ENCODE peak calls at places on chromosomes 13 and 19, in seven cellular contexts. L is MM.1S; P is neural progenitor cell; M is upper lobe of left lung; H is trophoblast cell; V is CD8-positive, alpha-beta T cell; U is mammary epithelial cell. E is an unnamed sample. For H3K36me3 and H3K9me3, the result is how much of the 10 kb centered on the place peaks cover.

GRCh38 chr13:109271991-109272454 is 514.4 kb downstream of the IRS2 start:
- DNase-seq in M (no peak), L (no peak), U (peak), H (peak), V (no peak), P (peak), E (no peak)

GRCh38 chr19:13692096-13692495 is 72.2 kb upstream of the MRI1 start:
- DNase-seq in V (no peak), L (no peak), M (no peak), U (peak), H (no peak), P (no peak), E (peak)

GRCh38 chr13:45521292-45521691 is 56.6 kb downstream of the COG3 start:
- DNase-seq in H (no peak), U (peak), V (no peak), M (no peak), P (no peak), L (no peak), E (no peak)

GRCh38 chr19:16446108-16447014 is 25.4 kb downstream of the EPS15L1 start:
- DNase-seq in M (no peak), U (no peak), P (no peak), V (no peak), H (no peak), L (no peak), E (no peak)

GRCh38 chr19:43809762-43810696 is 7.8 kb upstream of the LYPD5 start:
- DNase-seq in M (no peak), H (peak), P (peak), L (peak), U (peak), V (no peak), E (no peak)

GRCh38 chr13:39603424-39603947 is 493 bp upstream of the LHFPL6 start:
- DNase-seq in M (no peak), L (no peak), P (peak), V (no peak), U (no peak), H (peak), E (peak)

GRCh38 chr19:13097331-13098258 is 5.1 kb downstream of the LYL1 start:
- DNase-seq in P (peak), H (no peak), V (no peak), L (no peak), U (no peak), M (peak), E (no peak)

GRCh38 chr13:32262165-32262564 is 53.0 kb downstream of the ZAR1L start:
- DNase-seq in H (no peak), M (no peak), V (no peak), U (peak), P (no peak), L (no peak), E (no peak)

GRCh38 chr13:19818223-19818842 is 35.6 kb upstream of the PSPC1 start:
- DNase-seq in M (peak), L (no peak), H (peak), V (peak), P (peak), U (no peak), E (no peak)

GRCh38 chr13:33264620-33264978 is 21.0 kb downstream of the STARD13 start:
- DNase-seq in H (no peak), M (peak), P (no peak), V (no peak), U (no peak), L (no peak), E (peak)

GRCh38 chr13:35855531-35856019 is 275.6 kb downstream of the DCLK1 start:
- DNase-seq in M (no peak), V (no peak), U (peak), P (peak), L (no peak), H (peak), E (peak)

GRCh38 chr19:8491574-8491973 is 10.9 kb downstream of the PRAM1 start:
- DNase-seq in U (no peak), M (no peak), L (no peak), V (no peak), H (no peak), P (no peak), E (no peak)

GRCh38 chr13:44068169-44068568 is 188.5 kb downstream of the LACC1 start:
- DNase-seq in P (no peak), U (peak), V (no peak), L (no peak), M (no peak), H (peak), E (no peak)

GRCh38 chr13:109344552-109345157 is 441.7 kb downstream of the IRS2 start:
- DNase-seq in H (peak), M (no peak), L (no peak), V (no peak), U (peak), P (no peak), E (no peak)

GRCh38 chr13:87671824-87672603 is 843 bp downstream of the SLITRK5 start:
- DNase-seq in P (peak), V (no peak), L (no peak), M (peak), H (no peak), U (no peak), E (peak)

DNA sequence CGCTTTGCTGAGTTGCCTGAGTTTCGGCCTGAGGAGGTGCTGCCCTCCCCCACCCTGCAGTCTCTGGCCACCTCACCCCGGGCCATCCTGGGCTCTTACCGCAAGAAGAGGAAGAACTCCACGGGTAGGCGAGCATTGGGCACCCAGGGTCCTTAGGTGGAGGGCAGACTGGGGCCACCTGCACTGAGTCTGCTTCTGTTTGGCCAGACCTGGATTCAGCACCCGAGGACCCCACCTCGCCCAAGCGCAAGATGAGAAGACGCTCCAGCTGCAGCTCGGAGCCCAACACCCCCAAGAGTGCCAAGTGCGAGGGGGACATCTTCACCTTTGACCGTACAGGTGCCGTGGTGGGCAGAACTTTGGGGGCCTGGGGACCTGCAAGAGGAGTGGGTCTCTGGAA is 8.0 kb upstream of the PRR19 start:
- DNase-seq in L (no peak), V (no peak), U (no peak), M (no peak), H (no peak), P (no peak), E (no peak)
- H3K36me3 ChIP-seq in L (under half), V (under half), U (under half), M (half or more), H (half or more), P (under half), E (half or more)

GRCh38 chr13:24159921-24160324 is 597 bp upstream of the SPATA13 start:
- DNase-seq in L (no peak), V (no peak), H (no peak), P (peak), U (no peak), M (no peak), E (peak)
- H3K4me3 ChIP-seq in L (peak), V (peak), H (no peak), P (peak), U (no peak), M (peak), E (peak)

GRCh38 chr19:28136796-28137195 is 1076.2 kb downstream of the UQCRFS1 start:
- DNase-seq in M (no peak), P (no peak), U (no peak), V (no peak), H (no peak), L (no peak), E (no peak)
- H3K9me3 ChIP-seq in M (under half), P (under half), U (under half), V (under half), H (under half), L (under half), E (under half)

GRCh38 chr13:28423010-28423409 is 71.9 kb downstream of the FLT1 start:
- DNase-seq in L (no peak), U (no peak), P (no peak), V (peak), M (peak), H (no peak), E (no peak)
- H3K36me3 ChIP-seq in L (under half), U (under half), P (under half), V (under half), M (under half), H (under half), E (under half)

DNA sequence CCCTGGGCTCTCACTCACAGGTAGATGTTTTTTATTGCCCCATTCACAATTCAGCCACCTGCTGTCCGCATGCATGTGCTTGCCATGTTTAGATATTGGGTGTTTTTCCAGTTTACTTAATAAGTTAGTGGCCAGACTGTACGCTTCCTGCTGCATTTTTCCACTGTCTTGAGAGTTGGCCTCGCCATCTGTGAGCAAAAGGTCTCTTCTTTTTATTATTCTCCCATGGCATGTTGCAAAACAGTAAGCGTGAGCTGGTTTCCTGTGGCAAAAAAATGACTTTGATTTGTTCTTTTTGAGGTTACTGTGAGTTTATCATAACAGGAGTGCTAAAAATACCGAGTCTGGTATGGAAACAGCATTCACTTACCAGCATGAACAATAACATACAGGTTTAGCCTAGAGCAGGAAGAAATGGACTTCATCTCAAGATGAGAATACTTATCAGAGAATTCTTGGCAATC is 46.0 kb downstream of the SAE1 start:
- DNase-seq in H (peak), P (no peak), U (peak), L (no peak), V (peak), M (no peak), E (no peak)
- H3K4me3 ChIP-seq in H (no peak), P (no peak), U (no peak), L (no peak), V (peak), M (no peak), E (no peak)

GRCh38 chr19:23772668-23773063 is 14.0 kb upstream of the ZNF681 start:
- DNase-seq in P (no peak), V (no peak), H (no peak), M (no peak), L (no peak), U (no peak), E (no peak)

GRCh38 chr19:23771761-23772667 is 13.3 kb upstream of the ZNF681 start:
- DNase-seq in L (no peak), V (no peak), U (peak), P (no peak), M (no peak), H (peak), E (no peak)

GRCh38 chr19:23776507-23777205 is 18.0 kb upstream of the ZNF681 start:
- DNase-seq in U (no peak), M (no peak), H (peak), L (no peak), V (no peak), P (no peak), E (no peak)

GRCh38 chr19:23777216-23777615 is 18.5 kb upstream of the ZNF681 start:
- DNase-seq in V (no peak), P (no peak), M (no peak), H (peak), U (peak), L (no peak), E (no peak)

DNA sequence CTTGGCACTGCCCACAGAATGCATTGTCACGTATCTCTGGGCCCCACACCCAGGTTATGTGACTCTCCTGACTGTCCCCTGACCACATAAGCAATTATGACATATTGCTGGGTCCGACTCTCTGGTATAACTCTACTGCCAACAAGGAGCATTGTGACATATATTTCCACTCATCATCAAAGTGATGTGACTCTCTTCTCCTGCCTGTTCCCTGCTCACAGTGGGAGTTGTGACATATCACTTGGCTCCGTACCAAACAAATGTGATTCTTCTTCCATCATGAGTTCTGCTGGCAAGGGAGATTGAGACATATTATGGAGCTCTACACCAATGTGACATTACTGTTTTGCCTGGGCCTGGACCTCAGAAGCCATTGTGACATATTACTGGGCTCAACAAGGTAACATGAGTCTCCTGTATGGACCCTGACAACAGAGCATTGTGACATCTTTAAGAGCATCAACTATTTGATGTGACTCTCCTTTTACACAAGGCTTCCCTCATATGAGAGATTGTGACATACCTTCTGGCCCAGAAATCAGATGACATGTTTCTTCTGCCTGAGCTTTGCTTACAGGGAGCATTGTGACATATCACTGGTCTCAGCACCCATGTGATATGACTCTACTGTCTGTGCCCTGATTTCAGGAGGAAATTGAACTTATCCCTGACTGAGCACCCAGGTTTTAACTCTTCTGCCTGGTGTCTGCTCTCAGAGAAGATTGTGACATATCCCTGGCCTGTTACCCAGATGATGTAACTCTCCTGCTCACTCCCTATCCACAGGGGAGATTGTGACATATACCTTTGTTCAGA is 15.7 kb upstream of the ZNF681 start:
- DNase-seq in M (no peak), P (no peak), L (no peak), U (peak), H (peak), V (no peak), E (no peak)
- H3K9me3 ChIP-seq in M (under half), P (under half), L (under half), U (under half), H (under half), V (under half), E (under half)

GRCh38 chr13:110361365-110361911 is 54.4 kb downstream of the COL4A2 start:
- DNase-seq in U (no peak), H (no peak), V (no peak), P (no peak), L (no peak), M (no peak), E (no peak)

GRCh38 chr13:110363009-110363408 is 55.9 kb downstream of the COL4A2 start:
- DNase-seq in U (no peak), H (no peak), L (no peak), M (no peak), V (no peak), P (peak), E (no peak)

GRCh38 chr13:110366733-110367132 is 59.6 kb downstream of the COL4A2 start:
- DNase-seq in V (no peak), P (no peak), M (no peak), U (no peak), H (no peak), L (no peak), E (no peak)

GRCh38 chr13:110365876-110366275 is 58.8 kb downstream of the COL4A2 start:
- DNase-seq in U (no peak), L (no peak), P (no peak), M (no peak), H (no peak), V (no peak), E (no peak)

DNA sequence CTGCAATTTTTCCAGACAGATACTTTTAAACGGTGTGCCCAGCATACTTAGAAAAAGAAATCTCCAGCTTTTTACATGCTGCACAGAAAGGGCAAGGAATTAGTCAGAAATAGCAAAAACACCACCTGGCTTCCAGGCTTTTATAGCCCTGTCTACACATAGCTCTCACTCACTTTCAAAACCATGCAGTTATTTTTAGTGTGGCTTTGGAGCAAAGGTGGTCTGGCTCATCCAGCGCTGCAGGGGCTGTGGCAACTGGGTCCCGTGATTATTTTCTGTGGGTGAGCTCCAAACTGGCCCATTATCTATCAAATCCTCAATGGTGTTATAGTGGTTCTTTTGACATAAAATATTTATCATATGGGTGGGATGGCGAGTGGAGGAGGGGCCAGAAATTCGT is 57.0 kb downstream of the COL4A2 start:
- DNase-seq in U (no peak), H (no peak), M (no peak), V (no peak), P (no peak), L (no peak), E (no peak)
- H3K36me3 ChIP-seq in U (under half), H (under half), M (under half), V (under half), P (under half), L (under half), E (under half)

DNA sequence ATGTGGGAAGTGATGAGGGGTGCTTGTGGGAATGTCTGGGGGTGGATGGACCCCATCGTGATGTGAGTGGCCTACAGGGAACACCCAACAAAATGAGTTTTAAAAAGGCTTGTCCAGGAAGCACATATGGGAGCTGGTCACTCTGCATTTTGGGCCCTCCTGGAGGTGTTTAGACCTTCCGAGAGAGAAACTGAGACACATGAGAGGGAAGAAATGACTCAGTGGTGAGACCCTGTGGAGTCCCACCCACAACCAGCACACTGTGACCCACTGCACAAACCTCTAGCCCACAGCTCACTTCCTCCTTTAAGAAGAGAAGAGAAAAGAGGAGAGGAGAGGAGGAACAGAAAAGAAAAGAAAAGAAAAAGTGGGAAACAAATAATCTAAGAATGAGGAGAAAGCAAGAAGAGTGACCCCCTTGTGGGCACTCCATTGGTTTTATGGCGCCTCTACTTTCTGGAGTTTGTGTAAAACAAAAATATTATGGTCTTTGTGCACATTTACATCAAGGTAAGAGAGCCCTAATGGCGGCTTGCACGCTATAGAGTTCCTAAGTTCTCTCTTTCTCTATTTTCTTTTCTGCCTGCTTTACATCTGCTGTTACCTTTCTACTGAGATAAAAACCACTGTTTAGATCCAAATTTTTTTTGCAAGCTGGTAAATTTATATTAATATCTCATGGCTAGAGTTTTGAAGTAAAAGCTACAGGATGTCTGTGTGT is 13.3 kb upstream of the LILRB1 start:
- DNase-seq in P (no peak), H (no peak), L (no peak), U (no peak), V (no peak), M (no peak), E (no peak)
- H3K4me3 ChIP-seq in P (no peak), H (no peak), L (no peak), U (no peak), V (no peak), M (no peak), E (no peak)

E was measured in MG63.